ENCODE peak calls at places on chromosomes 11 and 22, in eight cellular contexts. One of them, this sample, is unnamed.

GRCh38 chr11:63839508-63840355 is 822 bp downstream of the MARK2 start:
- DNase-seq in HS-5: no peak
- DNase-seq in ELR: peak; percentile 52
- DNase-seq in AG10803: peak; percentile 9
- DNase-seq in GM04504: no peak
- DNase-seq in posterior cingulate gyrus: no peak
- DNase-seq in stimulated activated CD4-positive, alpha-beta T cell treated with anti-CD3 and anti-CD28 coated beads, Interleukin-1b, Interleukin-23, amount 100 ng/mL, for 1 hour: no peak
- DNase-seq in activated CD8-positive, alpha-beta memory T cell treated with anti-CD3 and anti-CD28 coated beads for 48 hours: no peak
- DNase-seq in this sample: peak; percentile 59

GRCh38 chr22:36540867-36541642 is 12.1 kb upstream of the EIF3D start:
- DNase-seq in ELR: peak; percentile 83
- DNase-seq in GM04504: no peak
- DNase-seq in stimulated activated CD4-positive, alpha-beta T cell treated with anti-CD3 and anti-CD28 coated beads, Interleukin-1b, Interleukin-23, amount 100 ng/mL, for 1 hour: no peak
- DNase-seq in HS-5: no peak
- DNase-seq in activated CD8-positive, alpha-beta memory T cell treated with anti-CD3 and anti-CD28 coated beads for 48 hours: no peak
- DNase-seq in AG10803: peak; percentile 51
- DNase-seq in posterior cingulate gyrus: no peak
- DNase-seq in this sample: no peak

GRCh38 chr11:34926831-34927132 is 10.4 kb downstream of the PDHX start:
- DNase-seq in HS-5: peak; percentile 56
- DNase-seq in AG10803: peak; percentile 16
- DNase-seq in GM04504: no peak
- DNase-seq in stimulated activated CD4-positive, alpha-beta T cell treated with anti-CD3 and anti-CD28 coated beads, Interleukin-1b, Interleukin-23, amount 100 ng/mL, for 1 hour: no peak
- DNase-seq in activated CD8-positive, alpha-beta memory T cell treated with anti-CD3 and anti-CD28 coated beads for 48 hours: no peak
- DNase-seq in posterior cingulate gyrus: no peak
- DNase-seq in ELR: peak; percentile 80
- DNase-seq in this sample: peak; percentile 75

GRCh38 chr11:32333335-32333991 is 101.9 kb downstream of the WT1 start:
- DNase-seq in activated CD8-positive, alpha-beta memory T cell treated with anti-CD3 and anti-CD28 coated beads for 48 hours: no peak
- DNase-seq in ELR: peak; percentile 51
- DNase-seq in stimulated activated CD4-positive, alpha-beta T cell treated with anti-CD3 and anti-CD28 coated beads, Interleukin-1b, Interleukin-23, amount 100 ng/mL, for 1 hour: no peak
- DNase-seq in posterior cingulate gyrus: no peak
- DNase-seq in AG10803: peak; percentile 64
- DNase-seq in GM04504: peak; percentile 27
- DNase-seq in HS-5: no peak
- DNase-seq in this sample: peak; percentile 72

GRCh38 chr22:26339755-26340154 is 89.3 kb upstream of the ASPHD2 start:
- DNase-seq in posterior cingulate gyrus: no peak
- DNase-seq in HS-5: no peak
- DNase-seq in GM04504: no peak
- DNase-seq in AG10803: no peak
- DNase-seq in ELR: no peak
- DNase-seq in stimulated activated CD4-positive, alpha-beta T cell treated with anti-CD3 and anti-CD28 coated beads, Interleukin-1b, Interleukin-23, amount 100 ng/mL, for 1 hour: no peak
- DNase-seq in activated CD8-positive, alpha-beta memory T cell treated with anti-CD3 and anti-CD28 coated beads for 48 hours: no peak
- DNase-seq in this sample: no peak

GRCh38 chr22:28231423-28231822 is 312.4 kb upstream of the PITPNB start:
- DNase-seq in AG10803: peak; percentile 77
- DNase-seq in GM04504: no peak
- DNase-seq in ELR: no peak
- DNase-seq in HS-5: no peak
- DNase-seq in posterior cingulate gyrus: no peak
- DNase-seq in activated CD8-positive, alpha-beta memory T cell treated with anti-CD3 and anti-CD28 coated beads for 48 hours: no peak
- DNase-seq in stimulated activated CD4-positive, alpha-beta T cell treated with anti-CD3 and anti-CD28 coated beads, Interleukin-1b, Interleukin-23, amount 100 ng/mL, for 1 hour: no peak
- DNase-seq in this sample: peak; percentile 52

GRCh38 chr11:59901306-59901705 is 22.7 kb downstream of the OOSP3 start:
- DNase-seq in AG10803: no peak
- DNase-seq in ELR: peak; percentile 98
- DNase-seq in stimulated activated CD4-positive, alpha-beta T cell treated with anti-CD3 and anti-CD28 coated beads, Interleukin-1b, Interleukin-23, amount 100 ng/mL, for 1 hour: no peak
- DNase-seq in activated CD8-positive, alpha-beta memory T cell treated with anti-CD3 and anti-CD28 coated beads for 48 hours: no peak
- DNase-seq in posterior cingulate gyrus: no peak
- DNase-seq in HS-5: peak; percentile 67
- DNase-seq in GM04504: no peak
- DNase-seq in this sample: peak; percentile 64

GRCh38 chr11:118622376-118623290 is 15.2 kb downstream of the PHLDB1 start:
- DNase-seq in activated CD8-positive, alpha-beta memory T cell treated with anti-CD3 and anti-CD28 coated beads for 48 hours: no peak
- DNase-seq in HS-5: no peak
- DNase-seq in stimulated activated CD4-positive, alpha-beta T cell treated with anti-CD3 and anti-CD28 coated beads, Interleukin-1b, Interleukin-23, amount 100 ng/mL, for 1 hour: no peak
- DNase-seq in AG10803: peak; percentile 91
- DNase-seq in GM04504: no peak
- DNase-seq in posterior cingulate gyrus: no peak
- DNase-seq in ELR: peak; percentile 86
- DNase-seq in this sample: peak; percentile 96